ENCODE peak calls at places on chromosomes 6 and 20, in five cellular contexts. G is stimulated activated CD8-positive, alpha-beta memory T cell treated with anti-CD3 and anti-CD28 coated beads, Interleukin-7, amount 100 ng/mL, for 4 hours; N is A172; U is MCF 10A; M is NCI-H2029 treated with DMSO at 0.1 percent for 48 hours. W is an unnamed sample.
A peak's percentile ranks its signal among the peaks of the same experiment; 100 is the strongest.

GRCh38 chr6:24766685-24767462 is 7.9 kb upstream of the GMNN start:
- DNase-seq in G (no peak), M (no peak), U (peak; percentile 45), N (peak; percentile 18), W (peak; percentile 11)

GRCh38 chr20:41889871-41890224 is 271.7 kb upstream of the CHD6 start:
- DNase-seq in G (no peak), U (no peak), M (no peak), N (no peak), W (no peak)

GRCh38 chr6:163867518-163868292 is 453.2 kb downstream of the QKI start:
- DNase-seq in U (no peak), N (no peak), G (no peak), M (no peak), W (no peak)

GRCh38 chr6:12371641-12372146 is 81.5 kb downstream of the EDN1 start:
- DNase-seq in M (no peak), N (peak; percentile 27), G (no peak), U (peak; percentile 74), W (peak; percentile 8)

GRCh38 chr6:16806363-16806762 is 45.1 kb upstream of the ATXN1 start:
- DNase-seq in M (no peak), G (no peak), N (no peak), U (no peak), W (no peak)

GRCh38 chr6:122789862-122790739 is 1.0 kb downstream of the SMPDL3A start:
- DNase-seq in G (peak; percentile 10), M (peak; percentile 38), U (peak; percentile 28), N (no peak), W (peak; percentile 11)

GRCh38 chr6:6701864-6702263 is 113.3 kb downstream of the LY86 start:
- DNase-seq in M (no peak), N (no peak), G (no peak), U (no peak), W (no peak)

GRCh38 chr6:36804549-36804948 is 34.7 kb downstream of the CPNE5 start:
- DNase-seq in U (no peak), N (no peak), M (no peak), G (no peak), W (no peak)

GRCh38 chr6:136962661-136963060 is 40.6 kb downstream of the SLC35D3 start:
- DNase-seq in G (no peak), N (peak; percentile 5), U (no peak), M (peak; percentile 86), W (no peak)

GRCh38 chr6:127695108-127695507 is 118.1 kb downstream of the C6orf58 start:
- DNase-seq in N (no peak), M (no peak), G (no peak), U (no peak), W (no peak)

GRCh38 chr6:125516644-125517043 is 214.9 kb upstream of the HDDC2 start:
- DNase-seq in N (no peak), M (no peak), G (no peak), U (no peak), W (no peak)

GRCh38 chr6:77463881-77464867 is 883 bp upstream of the HTR1B start:
- DNase-seq in U (no peak), G (no peak), M (no peak), N (no peak), W (no peak)

GRCh38 chr20:10347481-10347880 is 86.5 kb downstream of the MKKS start:
- DNase-seq in N (no peak), G (no peak), U (no peak), M (no peak), W (no peak)

GRCh38 chr6:95095271-95095670 is 482.1 kb upstream of the MANEA start:
- DNase-seq in N (no peak), M (no peak), U (no peak), G (no peak), W (no peak)

GRCh38 chr6:131096786-131097185 is 33.7 kb upstream of the EPB41L2 start:
- DNase-seq in M (no peak), G (no peak), N (no peak), U (no peak), W (no peak)

GRCh38 chr20:8385247-8385646 is 253.2 kb downstream of the PLCB1 start:
- DNase-seq in N (no peak), M (no peak), G (no peak), U (peak; percentile 5), W (no peak)

GRCh38 chr6:136284909-136285308 is 4.7 kb downstream of the BCLAF1 start:
- DNase-seq in U (peak; percentile 57), G (no peak), M (no peak), N (peak; percentile 5), W (no peak)

GRCh38 chr6:47698342-47698787 is at the start of gene ADGRF4:
- DNase-seq in N (peak; percentile 81), U (peak; percentile 89), G (no peak), M (no peak), W (no peak)

GRCh38 chr20:61956396-61957342 is 109.0 kb downstream of the TAF4 start:
- DNase-seq in N (no peak), G (no peak), M (no peak), U (no peak), W (no peak)

GRCh38 chr6:134640975-134641429 is 308.9 kb downstream of the ALDH8A1 start:
- DNase-seq in N (peak; percentile 86), U (peak; percentile 95), G (peak; percentile 59), M (no peak), W (peak; percentile 59)

GRCh38 chr6:4055420-4056041 is 23.4 kb downstream of the FAM217A start:
- DNase-seq in N (peak; percentile 75), U (peak; percentile 80), M (no peak), G (no peak), W (peak; percentile 5)

GRCh38 chr6:39362487-39362865 is 40.0 kb upstream of the KCNK16 start:
- DNase-seq in M (no peak), N (peak; percentile 22), G (no peak), U (peak; percentile 19), W (no peak)

GRCh38 chr6:44800171-44800671 is 412.7 kb downstream of the CDC5L start:
- DNase-seq in N (no peak), U (no peak), M (peak; percentile 81), G (no peak), W (no peak)

GRCh38 chr6:80636689-80637088 is 530.2 kb downstream of the BCKDHB start:
- DNase-seq in M (no peak), N (no peak), G (no peak), U (no peak), W (no peak)

GRCh38 chr6:151325075-151326050 is 66.0 kb downstream of the ZBTB2 start:
- DNase-seq in N (peak; percentile 66), G (peak; percentile 20), U (peak; percentile 60), M (no peak), W (peak; percentile 39)

W was measured in HuH-7.5.